ENCODE peak calls at places on chromosomes 7 and 10, in six cellular contexts. W, B, N, R, K and H are unnamed samples.

GRCh38 chr7:68785036-68785435 is 813.2 kb upstream of the AUTS2 start:
- DNase-seq in W (no peak), B (no peak), N (no peak), R (no peak), K (no peak), H (peak)

GRCh38 chr7:2017483-2017891 is 215.3 kb downstream of the MAD1L1 start:
- DNase-seq in W (no peak), B (peak), N (peak), R (no peak), K (no peak), H (no peak)

GRCh38 chr7:110170762-110171161 is 920.2 kb upstream of the LRRN3 start:
- DNase-seq in W (no peak), B (no peak), N (no peak), R (no peak), K (no peak), H (no peak)

GRCh38 chr7:67866054-67866453 is 869.4 kb downstream of the TYW1 start:
- DNase-seq in W (no peak), B (no peak), N (no peak), R (no peak), K (no peak), H (no peak)

GRCh38 chr10:73762915-73763314 is 18.7 kb downstream of the SEC24C start:
- DNase-seq in W (no peak), B (no peak), N (no peak), R (no peak), K (no peak), H (peak)

GRCh38 chr7:45484094-45484493 is 90.1 kb upstream of the ADCY1 start:
- DNase-seq in W (no peak), B (no peak), N (no peak), R (no peak), K (no peak), H (no peak)

GRCh38 chr7:129095258-129095657 is 40.3 kb upstream of the TNPO3 start:
- DNase-seq in W (no peak), B (peak), N (no peak), R (no peak), K (no peak), H (no peak)

GRCh38 chr7:150374472-150374871 is 4.7 kb upstream of the ZNF775 start:
- DNase-seq in W (no peak), B (peak), N (no peak), R (no peak), K (no peak), H (no peak)

GRCh38 chr7:6487184-6487545 is 39.4 kb upstream of the DAGLB start:
- DNase-seq in W (no peak), B (no peak), N (no peak), R (no peak), K (no peak), H (no peak)

GRCh38 chr7:6026917-6027316 is 4.3 kb upstream of the ANKRD61 start:
- DNase-seq in W (no peak), B (no peak), N (no peak), R (no peak), K (no peak), H (no peak)

GRCh38 chr10:58667658-58668310 is 155.1 kb downstream of the BICC1 start:
- DNase-seq in W (no peak), B (no peak), N (no peak), R (no peak), K (no peak), H (no peak)

GRCh38 chr7:40697653-40698052 is 562.8 kb downstream of the SUGCT start:
- DNase-seq in W (no peak), B (no peak), N (no peak), R (no peak), K (no peak), H (peak)

GRCh38 chr7:103540986-103541385 is 95.0 kb upstream of the SLC26A5 start:
- DNase-seq in W (peak), B (no peak), N (peak), R (no peak), K (no peak), H (peak)

GRCh38 chr7:2123360-2123759 is 109.4 kb downstream of the MAD1L1 start:
- DNase-seq in W (no peak), B (no peak), N (no peak), R (no peak), K (no peak), H (no peak)

GRCh38 chr10:68516766-68517165 is 10.6 kb downstream of the SLC25A16 start:
- DNase-seq in W (peak), B (no peak), N (no peak), R (no peak), K (no peak), H (no peak)

GRCh38 chr7:36039243-36039642 is 113.8 kb upstream of the EEPD1 start:
- DNase-seq in W (no peak), B (no peak), N (no peak), R (no peak), K (no peak), H (no peak)

GRCh38 chr10:113297226-113297625 is 255.6 kb upstream of the HABP2 start:
- DNase-seq in W (peak), B (peak), N (no peak), R (no peak), K (no peak), H (peak)

GRCh38 chr10:72328829-72329204 is 25.9 kb downstream of the DNAJB12 start:
- DNase-seq in W (no peak), B (peak), N (no peak), R (no peak), K (no peak), H (no peak)

GRCh38 chr7:101094791-101095375 is 9.6 kb downstream of the TRIM56 start:
- DNase-seq in W (peak), B (peak), N (no peak), R (peak), K (peak), H (peak)

GRCh38 chr10:15419279-15419874 is 48.3 kb upstream of the FAM171A1 start:
- DNase-seq in W (no peak), B (no peak), N (no peak), R (peak), K (peak), H (no peak)

GRCh38 chr7:28093617-28094232 is 86.9 kb downstream of the JAZF1 start:
- DNase-seq in W (peak), B (peak), N (peak), R (no peak), K (peak), H (peak)

GRCh38 chr7:35757574-35757973 is 43.3 kb upstream of the SEPTIN7 start:
- DNase-seq in W (no peak), B (no peak), N (no peak), R (no peak), K (no peak), H (no peak)

GRCh38 chr7:141071855-141072547 is 1.9 kb upstream of the TMEM178B start:
- DNase-seq in W (peak), B (no peak), N (no peak), R (no peak), K (no peak), H (peak)

GRCh38 chr10:22002531-22003110 is 909 bp downstream of the DNAJC1 start:
- DNase-seq in W (peak), B (no peak), N (no peak), R (no peak), K (no peak), H (peak)

GRCh38 chr7:29565982-29566746 is 2.5 kb downstream of the PRR15 start:
- DNase-seq in W (peak), B (no peak), N (no peak), R (no peak), K (no peak), H (no peak)

GRCh38 chr7:138161600-138162081 is 85.4 kb downstream of the AKR1D1 start:
- DNase-seq in W (peak), B (peak), N (peak), R (peak), K (peak), H (peak)

GRCh38 chr7:141960687-141961422 is 12.7 kb downstream of the TAS2R38 start:
- DNase-seq in W (no peak), B (no peak), N (no peak), R (no peak), K (no peak), H (no peak)

GRCh38 chr7:112357136-112357535 is 93.1 kb upstream of the IFRD1 start:
- DNase-seq in W (no peak), B (no peak), N (no peak), R (no peak), K (no peak), H (no peak)

GRCh38 chr7:4882169-4882741 is 1.3 kb downstream of the RADIL start:
- DNase-seq in W (peak), B (peak), N (peak), R (no peak), K (no peak), H (no peak)

GRCh38 chr7:127786184-127786583 is 134.2 kb downstream of the SND1 start:
- DNase-seq in W (no peak), B (no peak), N (no peak), R (no peak), K (no peak), H (no peak)

GRCh38 chr10:128047991-128048826 is 78.0 kb downstream of the MKI67 start:
- DNase-seq in W (peak), B (no peak), N (peak), R (peak), K (no peak), H (no peak)

GRCh38 chr10:57992321-57993077 is 275.2 kb downstream of the IPMK start:
- DNase-seq in W (peak), B (peak), N (no peak), R (no peak), K (no peak), H (peak)

GRCh38 chr7:79854621-79855020 is 280.0 kb upstream of the GNAI1 start:
- DNase-seq in W (no peak), B (no peak), N (no peak), R (no peak), K (no peak), H (no peak)

GRCh38 chr7:118472581-118472980 is 248.1 kb downstream of the ANKRD7 start:
- DNase-seq in W (no peak), B (no peak), N (no peak), R (no peak), K (no peak), H (no peak)

GRCh38 chr10:116080553-116080952 is 192.5 kb downstream of the GFRA1 start:
- DNase-seq in W (peak), B (peak), N (no peak), R (no peak), K (no peak), H (peak)

GRCh38 chr7:2658941-2659340 is 27.2 kb downstream of the TTYH3 start:
- DNase-seq in W (no peak), B (no peak), N (no peak), R (no peak), K (no peak), H (no peak)

GRCh38 chr7:130974794-130975193 is 240.8 kb upstream of the KLF14 start:
- DNase-seq in W (no peak), B (no peak), N (no peak), R (no peak), K (no peak), H (no peak)

GRCh38 chr7:139613971-139614411 is 90.5 kb downstream of the CLEC2L start:
- DNase-seq in W (no peak), B (no peak), N (no peak), R (no peak), K (no peak), H (no peak)